ENCODE peak calls at places on chromosomes 12 and 14, in seven cellular contexts. A is upper lobe of right lung, M is colonic mucosa, Z is body of pancreas, L is heart left ventricle, G is small intestine, O is uterus. E is an unnamed sample.

GRCh38 chr12:76299536-76300296 is 48.5 kb downstream of the BBS10 start:
- DNase-seq in A (no peak), L (no peak), G (no peak), O (no peak), M (no peak), Z (no peak), E (no peak)

GRCh38 chr14:37223947-37224474 is 26.3 kb downstream of the MIPOL1 start:
- DNase-seq in L (no peak), Z (no peak), M (no peak), O (no peak), G (no peak), A (no peak), E (no peak)

GRCh38 chr12:39692258-39692853 is 72.8 kb upstream of the ABCD2 start:
- DNase-seq in Z (no peak), G (peak), M (no peak), O (no peak), L (no peak), A (no peak), E (no peak)

GRCh38 chr14:95507174-95507573 is 9.3 kb downstream of the SYNE3 start:
- DNase-seq in L (peak), O (peak), G (no peak), A (no peak), Z (no peak), M (peak), E (peak)

GRCh38 chr12:95593266-95593871 is 42.1 kb upstream of the USP44 start:
- DNase-seq in A (no peak), G (no peak), L (peak), Z (peak), O (no peak), M (no peak), E (no peak)

GRCh38 chr12:90695415-90695814 is 259.6 kb downstream of the CCER1 start:
- DNase-seq in Z (no peak), A (no peak), M (no peak), O (no peak), L (no peak), G (no peak), E (no peak)

GRCh38 chr12:89058393-89058792 is 293.9 kb downstream of the DUSP6 start:
- DNase-seq in L (no peak), A (no peak), Z (no peak), G (peak), M (peak), O (no peak), E (no peak)

GRCh38 chr12:90323217-90323616 is 614.6 kb upstream of the ATP2B1 start:
- DNase-seq in M (no peak), O (no peak), Z (no peak), G (no peak), A (no peak), L (no peak), E (no peak)

GRCh38 chr12:57810450-57810849 is 8.1 kb downstream of the AVIL start:
- DNase-seq in M (no peak), L (no peak), A (no peak), O (no peak), G (peak), Z (no peak), E (peak)

GRCh38 chr14:27025648-27026047 is 427.8 kb upstream of the NOVA1 start:
- DNase-seq in A (no peak), L (no peak), M (no peak), O (no peak), Z (no peak), G (no peak), E (no peak)

DNA sequence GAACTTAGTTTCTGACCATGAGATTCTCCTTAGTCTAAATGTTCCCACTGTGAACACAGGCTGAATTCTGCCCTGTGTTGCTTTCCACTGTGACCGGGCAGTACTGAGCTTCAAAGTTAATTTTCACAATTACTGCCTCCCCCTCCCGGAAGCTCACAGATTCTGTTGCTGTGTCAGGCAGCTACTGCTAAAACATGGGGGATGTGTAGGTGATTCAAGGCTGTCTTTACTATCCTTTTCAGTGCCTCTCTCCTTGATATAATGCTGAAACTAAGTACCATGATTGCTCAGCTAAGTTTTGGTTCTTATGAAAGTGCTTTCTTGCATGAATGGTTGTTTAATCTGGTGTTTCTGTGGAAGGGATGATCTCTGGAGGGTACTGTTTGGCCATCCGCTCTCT is 428.3 kb upstream of the NOVA1 start:
- DNase-seq in A (no peak), G (no peak), L (no peak), M (no peak), Z (no peak), O (no peak), E (no peak)
- H3K27ac ChIP-seq in A (no peak), G (no peak), L (no peak), M (no peak), Z (no peak), O (no peak), E (no peak)

DNA sequence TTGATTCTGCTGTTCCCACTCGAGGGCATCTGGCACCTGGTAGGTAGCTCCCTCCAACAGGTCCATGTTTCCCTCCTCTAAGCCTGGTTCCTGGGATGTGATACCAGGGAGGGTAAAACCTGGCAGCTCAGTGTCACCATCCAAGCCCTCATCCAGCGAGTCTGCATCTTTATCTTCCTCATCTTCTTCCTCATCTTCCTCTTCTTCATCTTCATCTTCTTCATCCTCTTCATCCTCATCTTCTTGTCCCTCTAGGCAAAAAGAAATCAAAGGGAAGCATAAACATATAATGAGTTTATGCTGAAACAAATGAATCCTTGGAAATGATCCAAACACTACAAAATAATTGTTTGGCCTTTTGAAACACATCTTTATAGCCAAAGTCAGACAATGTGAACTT is 55.3 kb downstream of the ARMH4 start:
- DNase-seq in L (no peak), A (no peak), G (no peak), Z (no peak), O (no peak), M (no peak), E (no peak)
- H3K27ac ChIP-seq in L (no peak), A (no peak), G (no peak), Z (no peak), O (no peak), M (no peak), E (no peak)

GRCh38 chr12:124365726-124366430 is 71.0 kb downstream of the RFLNA start:
- DNase-seq in M (no peak), Z (no peak), G (no peak), O (no peak), L (no peak), A (no peak), E (no peak)
- H3K27ac ChIP-seq in M (no peak), Z (no peak), G (no peak), O (peak), L (peak), A (no peak), E (no peak)

DNA sequence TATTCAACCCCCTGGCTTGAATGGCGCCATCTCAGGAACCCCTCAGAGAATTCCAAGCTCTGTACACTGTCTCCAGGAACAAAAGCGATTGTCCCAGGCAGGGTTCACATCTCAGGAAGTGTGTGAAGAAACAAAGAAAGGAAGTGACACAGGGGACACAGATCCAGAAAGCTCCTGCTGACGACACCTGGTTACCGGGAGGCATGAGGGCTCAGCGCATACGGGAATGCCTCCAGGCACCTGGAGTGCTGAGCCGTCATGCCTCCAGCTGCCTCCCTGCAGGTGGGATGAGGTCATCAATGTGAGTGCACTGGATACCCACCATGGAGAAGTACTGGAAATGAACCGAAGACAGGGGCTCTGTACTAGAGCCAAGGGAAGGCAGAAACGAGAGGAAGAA is 45.5 kb downstream of the PITPNM2 start:
- DNase-seq in A (no peak), M (no peak), G (no peak), Z (no peak), L (peak), O (no peak), E (no peak)
- H3K27ac ChIP-seq in A (peak), M (no peak), G (peak), Z (no peak), L (peak), O (no peak), E (no peak)

GRCh38 chr12:112169966-112170365 is 44.6 kb downstream of the TRAFD1 start:
- DNase-seq in L (no peak), G (no peak), O (no peak), M (no peak), A (peak), Z (no peak), E (no peak)
- H3K27ac ChIP-seq in L (no peak), G (no peak), O (no peak), M (no peak), A (no peak), Z (no peak), E (no peak)

DNA sequence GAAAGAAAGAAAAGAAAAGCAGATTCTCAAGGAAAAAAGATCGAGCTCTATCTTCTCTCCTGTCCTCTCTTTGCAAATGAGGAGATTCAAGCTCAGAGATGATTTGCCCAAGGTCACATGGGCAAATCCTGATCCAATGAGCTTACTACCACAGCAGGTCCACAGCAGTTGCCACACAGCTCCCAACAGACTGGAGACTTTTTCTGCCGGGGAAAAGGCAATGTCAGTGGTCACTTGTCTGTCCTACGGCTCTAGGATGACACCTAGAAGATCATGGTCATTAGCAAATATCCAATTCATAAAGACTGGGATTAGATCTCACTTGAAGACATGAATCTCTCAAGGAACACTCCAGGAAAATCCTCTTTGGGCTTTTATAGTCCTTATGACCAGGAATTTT is 58.8 kb downstream of the TTC7B start:
- DNase-seq in L (no peak), O (no peak), M (no peak), Z (no peak), A (no peak), G (peak), E (no peak)
- H3K27ac ChIP-seq in L (peak), O (peak), M (no peak), Z (no peak), A (no peak), G (no peak), E (no peak)

DNA sequence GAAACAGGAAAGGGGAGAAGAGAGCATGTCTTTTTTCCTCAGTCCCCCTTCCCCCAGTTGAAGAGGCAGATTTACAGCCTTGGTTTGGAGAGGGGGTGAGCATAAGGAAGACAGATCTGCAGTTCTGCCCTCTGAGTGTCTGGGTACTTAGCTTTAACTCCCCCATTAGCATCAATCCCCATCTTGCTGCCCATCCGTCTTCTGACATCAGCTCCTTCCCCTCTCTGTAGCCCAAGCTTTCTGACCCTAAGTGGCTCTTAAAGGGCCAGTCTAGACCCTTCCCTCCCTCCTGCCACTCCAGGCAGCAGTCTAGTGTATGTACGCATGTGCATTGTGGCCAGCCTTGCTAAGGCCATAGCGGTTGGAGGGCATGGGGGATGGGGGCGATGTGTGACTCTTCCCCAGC is 7.3 kb downstream of the GPR84 start:
- DNase-seq in O (no peak), Z (no peak), L (no peak), G (no peak), M (no peak), A (no peak), E (no peak)
- H3K27ac ChIP-seq in O (peak), Z (peak), L (peak), G (no peak), M (no peak), A (no peak), E (no peak)

E was measured in epithelial cell of prostate.